ENCODE peak calls at places on chromosomes 13 and 19, in seven cellular contexts. M is KBM-7, H is NCI-H187 treated with DMSO at 0.1 percent for 48 hours, K is type B pancreatic cell, A is GM23248, D is EL, O is cardiac muscle cell. G is an unnamed sample.
A peak's percentile ranks its signal among the peaks of the same experiment; 100 is the strongest.

GRCh38 chr19:43639507-43640423 is at the start of gene CADM4:
- DNase-seq in M (no peak), H (no peak), K (no peak), A (peak; percentile 17), D (no peak), O (no peak), G (peak; percentile 36)

GRCh38 chr13:46908511-46908910 is 11.7 kb upstream of the HTR2A start:
- DNase-seq in M (no peak), H (no peak), K (no peak), A (peak; percentile 91), D (peak; percentile 62), O (peak; percentile 76), G (no peak)

GRCh38 chr13:113602291-113602970 is 17.9 kb downstream of the TFDP1 start:
- DNase-seq in M (no peak), H (no peak), K (no peak), A (no peak), D (no peak), O (no peak), G (no peak)

GRCh38 chr19:46369817-46370216 is 22.9 kb downstream of the PPP5C start:
- DNase-seq in M (no peak), H (no peak), K (no peak), A (no peak), D (no peak), O (no peak), G (no peak)

GRCh38 chr13:42553098-42554046 is 20.6 kb upstream of the TNFSF11 start:
- DNase-seq in M (no peak), H (no peak), K (no peak), A (peak; percentile 26), D (peak; percentile 16), O (peak; percentile 48), G (no peak)

GRCh38 chr13:40570930-40571329 is 95.5 kb downstream of the FOXO1 start:
- DNase-seq in M (no peak), H (no peak), K (no peak), A (no peak), D (no peak), O (no peak), G (no peak)

GRCh38 chr13:80341771-80342271 is 895 bp upstream of the SPRY2 start:
- DNase-seq in M (no peak), H (no peak), K (no peak), A (peak; percentile 48), D (peak; percentile 48), O (peak; percentile 68), G (peak; percentile 81)

GRCh38 chr19:6674868-6675305 is 4.9 kb upstream of the TNFSF14 start:
- DNase-seq in M (peak; percentile 90), H (no peak), K (no peak), A (peak; percentile 90), D (peak; percentile 79), O (peak; percentile 82), G (no peak)

GRCh38 chr19:29836409-29836825 is 24.6 kb downstream of the CCNE1 start:
- DNase-seq in M (no peak), H (no peak), K (no peak), A (no peak), D (no peak), O (no peak), G (no peak)

GRCh38 chr13:113187263-113187669 is 21.2 kb downstream of the PCID2 start:
- DNase-seq in M (no peak), H (no peak), K (no peak), A (peak; percentile 100), D (peak; percentile 100), O (peak; percentile 98), G (peak; percentile 95)

GRCh38 chr13:44879452-44880058 is 109.7 kb downstream of the NUFIP1 start:
- DNase-seq in M (peak; percentile 41), H (no peak), K (no peak), A (peak; percentile 73), D (peak; percentile 43), O (peak; percentile 77), G (no peak)

GRCh38 chr19:18425515-18426415 is 6.6 kb downstream of the SSBP4 start:
- DNase-seq in M (no peak), H (no peak), K (no peak), A (peak; percentile 93), D (peak; percentile 83), O (peak; percentile 72), G (peak; percentile 12)

GRCh38 chr13:59343993-59344780 is 819.5 kb downstream of the DIAPH3 start:
- DNase-seq in M (no peak), H (no peak), K (no peak), A (no peak), D (no peak), O (no peak), G (peak; percentile 22)

GRCh38 chr19:53868091-53868891 is 608 bp downstream of the MYADM start:
- DNase-seq in M (no peak), H (no peak), K (peak; percentile 78), A (peak; percentile 86), D (peak; percentile 83), O (peak; percentile 81), G (peak; percentile 51)

GRCh38 chr19:30378701-30379100 is 6.5 kb downstream of the ZNF536 start:
- DNase-seq in M (no peak), H (no peak), K (no peak), A (no peak), D (no peak), O (no peak), G (no peak)

GRCh38 chr13:50037788-50038187 is 22.5 kb downstream of the KCNRG start:
- DNase-seq in M (no peak), H (no peak), K (no peak), A (no peak), D (no peak), O (no peak), G (no peak)

GRCh38 chr13:93603043-93603442 is 376.4 kb downstream of the GPC6 start:
- DNase-seq in M (no peak), H (no peak), K (no peak), A (peak; percentile 95), D (peak; percentile 91), O (peak; percentile 90), G (no peak)

GRCh38 chr19:19064098-19064722 is 416 bp downstream of the SLC25A42 start:
- DNase-seq in M (no peak), H (no peak), K (no peak), A (no peak), D (no peak), O (no peak), G (no peak)

GRCh38 chr19:37930416-37930815 is 23.4 kb downstream of the SIPA1L3 start:
- DNase-seq in M (no peak), H (no peak), K (no peak), A (peak; percentile 27), D (peak; percentile 49), O (peak; percentile 46), G (no peak)

GRCh38 chr13:81106348-81106747 is 765.4 kb upstream of the SPRY2 start:
- DNase-seq in M (no peak), H (no peak), K (no peak), A (no peak), D (no peak), O (no peak), G (no peak)

GRCh38 chr13:93775507-93776108 is 549.0 kb downstream of the GPC6 start:
- DNase-seq in M (no peak), H (no peak), K (no peak), A (peak; percentile 76), D (peak; percentile 70), O (peak; percentile 67), G (no peak)

GRCh38 chr13:104196611-104197010 is 1130.4 kb upstream of the SLC10A2 start:
- DNase-seq in M (no peak), H (no peak), K (no peak), A (no peak), D (no peak), O (no peak), G (no peak)

GRCh38 chr19:3606174-3606689 is 443 bp downstream of the TBXA2R start:
- DNase-seq in M (peak; percentile 19), H (no peak), K (no peak), A (peak; percentile 37), D (peak; percentile 36), O (no peak), G (no peak)

GRCh38 chr19:4721196-4721595 is 2.4 kb downstream of the DPP9 start:
- DNase-seq in M (no peak), H (no peak), K (no peak), A (no peak), D (no peak), O (no peak), G (no peak)